ENCODE peak calls at places on chromosomes 12 and 14, in ten cellular contexts. T, U, F, K, P, W, D, X, A and S are unnamed samples.

GRCh38 chr12:7937867-7938506 is 2.0 kb upstream of the SLC2A3 start:
- DNase-seq in T (no peak), U (peak; percentile 67), F (no peak), K (peak; percentile 42), P (no peak), W (no peak), D (peak; percentile 26), X (no peak), A (no peak), S (no peak)

GRCh38 chr14:52312872-52313492 is 1.1 kb upstream of the PTGER2 start:
- DNase-seq in T (no peak), U (no peak), F (no peak), K (peak; percentile 43), P (no peak), W (no peak), D (peak; percentile 30), X (no peak), A (no peak), S (no peak)

GRCh38 chr14:29465095-29465494 is 462.6 kb downstream of the PRKD1 start:
- DNase-seq in T (no peak), U (no peak), F (no peak), K (peak; percentile 30), P (no peak), W (no peak), D (peak; percentile 23), X (no peak), A (no peak), S (no peak)

GRCh38 chr12:52156757-52157565 is 34.9 kb downstream of the KRT80 start:
- DNase-seq in T (peak; percentile 83), U (peak; percentile 74), F (peak; percentile 81), K (no peak), P (peak; percentile 84), W (peak; percentile 84), D (no peak), X (no peak), A (no peak), S (peak; percentile 62)

GRCh38 chr12:6437586-6437985 is 7.2 kb upstream of the CD27 start:
- DNase-seq in T (peak; percentile 0), U (no peak), F (no peak), K (no peak), P (no peak), W (no peak), D (no peak), X (no peak), A (no peak), S (no peak)

GRCh38 chr14:29999013-29999539 is 71.4 kb upstream of the PRKD1 start:
- DNase-seq in T (no peak), U (no peak), F (no peak), K (no peak), P (no peak), W (no peak), D (no peak), X (no peak), A (no peak), S (peak; percentile 7)

GRCh38 chr12:104055686-104056388 is 5.8 kb upstream of the GLT8D2 start:
- DNase-seq in T (peak; percentile 97), U (no peak), F (no peak), K (peak; percentile 59), P (no peak), W (no peak), D (peak; percentile 42), X (no peak), A (no peak), S (no peak)

GRCh38 chr12:22899184-22899583 is 274.2 kb downstream of the ETNK1 start:
- DNase-seq in T (no peak), U (no peak), F (no peak), K (no peak), P (no peak), W (peak; percentile 21), D (no peak), X (no peak), A (no peak), S (peak; percentile 78)

GRCh38 chr12:3520168-3520567 is 29.2 kb downstream of the PRMT8 start:
- DNase-seq in T (peak; percentile 76), U (peak; percentile 12), F (no peak), K (no peak), P (no peak), W (no peak), D (no peak), X (no peak), A (no peak), S (no peak)

GRCh38 chr12:130825771-130826150 is 13.3 kb downstream of the STX2 start:
- DNase-seq in T (no peak), U (no peak), F (no peak), K (no peak), P (no peak), W (no peak), D (no peak), X (no peak), A (no peak), S (no peak)

GRCh38 chr12:108807476-108807875 is 49.9 kb downstream of the SSH1 start:
- DNase-seq in T (no peak), U (no peak), F (no peak), K (no peak), P (peak; percentile 60), W (no peak), D (no peak), X (no peak), A (no peak), S (no peak)
- H3K36me3 ChIP-seq in T (peaks cover 24% of the 10 kb centered on the region), U (peaks cover 59% of the 10 kb centered on the region), F (no peaks in the 10 kb centered on the region), K (peaks cover 38% of the 10 kb centered on the region), P (peaks cover 56% of the 10 kb centered on the region), W (no peaks in the 10 kb centered on the region), D (peaks cover 56% of the 10 kb centered on the region), X (peaks cover 36% of the 10 kb centered on the region), A (peaks cover 48% of the 10 kb centered on the region), S (peaks cover 52% of the 10 kb centered on the region)

GRCh38 chr14:104795781-104796681 is 483 bp upstream of the AKT1 start:
- DNase-seq in T (peak; percentile 60), U (peak; percentile 66), F (peak; percentile 73), K (peak; percentile 31), P (no peak), W (no peak), D (no peak), X (no peak), A (no peak), S (no peak)
- H3K27me3 ChIP-seq in T (no peaks in the 10 kb centered on the region), U (no peaks in the 10 kb centered on the region), F (no peaks in the 10 kb centered on the region), K (no peaks in the 10 kb centered on the region), P (no peaks in the 10 kb centered on the region), W (peaks cover 53% of the 10 kb centered on the region), D (peaks cover 3% of the 10 kb centered on the region), X (peaks cover 3% of the 10 kb centered on the region), A (no peaks in the 10 kb centered on the region), S (no peaks in the 10 kb centered on the region)

GRCh38 chr14:88919502-88919901 is 95.1 kb downstream of the TTC8 start:
- DNase-seq in T (no peak), U (no peak), F (no peak), K (no peak), P (no peak), W (no peak), D (no peak), X (no peak), A (no peak), S (peak; percentile 58)
- TF ChIP-seq CTCF in T (no peak), U (no peak), F (no peak), K (no peak), P (no peak), W (no peak), D (no peak), X (no peak), A (no peak), S (no peak)

DNA sequence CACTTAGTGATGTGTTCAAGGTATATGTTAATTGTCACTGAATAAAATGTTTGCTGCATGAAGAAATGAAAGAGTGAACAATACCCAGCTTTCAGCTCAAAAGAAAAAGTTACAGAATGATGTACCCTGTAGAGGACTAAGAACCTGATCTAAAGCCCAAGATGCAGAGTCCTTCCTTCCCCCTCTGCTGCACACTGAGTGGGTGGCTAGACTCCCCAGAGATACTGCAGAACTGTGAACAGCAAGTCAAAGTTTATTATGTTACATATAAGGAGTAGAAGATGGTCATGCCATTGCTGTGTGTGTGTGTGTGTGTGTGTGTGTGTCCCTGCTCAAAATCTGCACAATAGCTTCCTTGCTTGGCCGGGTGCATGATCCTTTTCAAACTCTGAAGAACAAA is 83.9 kb downstream of the RPAP3 start:
- DNase-seq in T (no peak), U (no peak), F (no peak), K (no peak), P (no peak), W (no peak), D (no peak), X (no peak), A (no peak), S (no peak)
- H3K36me3 ChIP-seq in T (no peaks in the 10 kb centered on the region), U (no peaks in the 10 kb centered on the region), F (no peaks in the 10 kb centered on the region), K (no peaks in the 10 kb centered on the region), P (no peaks in the 10 kb centered on the region), W (peaks cover 2% of the 10 kb centered on the region), D (no peaks in the 10 kb centered on the region), X (no peaks in the 10 kb centered on the region), A (no peaks in the 10 kb centered on the region), S (no peaks in the 10 kb centered on the region)

GRCh38 chr14:98945611-98946570 is 326.1 kb downstream of the BCL11B start:
- DNase-seq in T (no peak), U (no peak), F (no peak), K (no peak), P (no peak), W (no peak), D (no peak), X (no peak), A (no peak), S (no peak)
- H3K27me3 ChIP-seq in T (no peaks in the 10 kb centered on the region), U (no peaks in the 10 kb centered on the region), F (no peaks in the 10 kb centered on the region), K (no peaks in the 10 kb centered on the region), P (peaks cover 3% of the 10 kb centered on the region), W (no peaks in the 10 kb centered on the region), D (peaks cover 2% of the 10 kb centered on the region), X (no peaks in the 10 kb centered on the region), A (no peaks in the 10 kb centered on the region), S (no peaks in the 10 kb centered on the region)

DNA sequence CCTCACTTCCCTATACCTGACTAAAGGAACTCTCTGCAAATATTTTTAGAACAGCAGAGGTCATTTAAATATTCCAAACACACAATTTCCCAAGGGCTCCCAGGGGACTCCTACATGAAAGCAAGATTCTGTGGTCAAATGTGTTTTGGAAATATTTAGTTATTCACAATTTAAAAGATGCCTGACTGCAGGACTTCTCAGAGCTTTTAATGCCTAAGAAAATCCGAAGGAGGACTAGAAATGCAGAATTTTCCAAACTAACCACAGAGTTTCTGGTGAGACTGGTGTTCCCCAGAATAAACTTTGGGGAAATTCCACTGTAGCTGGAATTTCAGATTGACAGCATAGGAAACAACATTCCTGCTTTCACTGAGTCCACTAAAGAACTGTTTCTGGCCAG is 84.8 kb upstream of the MAP1LC3B2 start:
- DNase-seq in T (no peak), U (no peak), F (no peak), K (no peak), P (no peak), W (no peak), D (no peak), X (no peak), A (no peak), S (no peak)
- TF ChIP-seq CTCF in T (no peak), U (no peak), F (no peak), K (no peak), P (no peak), W (no peak), D (no peak), X (no peak), A (no peak), S (no peak)

GRCh38 chr14:49640540-49641417 is 5.7 kb upstream of the DNAAF2 start:
- DNase-seq in T (no peak), U (no peak), F (no peak), K (no peak), P (no peak), W (no peak), D (no peak), X (no peak), A (no peak), S (no peak)
- H3K36me3 ChIP-seq in T (peaks cover 5% of the 10 kb centered on the region), U (peaks cover 18% of the 10 kb centered on the region), F (no peaks in the 10 kb centered on the region), K (peaks cover 4% of the 10 kb centered on the region), P (no peaks in the 10 kb centered on the region), W (no peaks in the 10 kb centered on the region), D (peaks cover 12% of the 10 kb centered on the region), X (no peaks in the 10 kb centered on the region), A (no peaks in the 10 kb centered on the region), S (peaks cover 2% of the 10 kb centered on the region)